ENCODE peak calls at places on chromosomes 1 and 21, in eight cellular contexts. M is PC-9; W is endodermal cell; N is CD8-positive, alpha-beta T cell; S is right lobe of liver; J is bronchial epithelial cell; V is AG09309; L is heart right ventricle. R is an unnamed sample.

GRCh38 chr1:75672528-75673393 is 51.7 kb upstream of the ACADM start:
- DNase-seq in L (no peak), J (peak), W (peak), V (peak), M (peak), N (no peak), S (no peak), R (no peak)

GRCh38 chr1:232426801-232427200 is 203.1 kb downstream of the SIPA1L2 start:
- DNase-seq in N (no peak), V (no peak), L (no peak), M (no peak), S (no peak), W (no peak), J (no peak), R (no peak)

GRCh38 chr21:33943293-33943692 is 27.7 kb upstream of the ATP5PO start:
- DNase-seq in V (no peak), M (no peak), N (no peak), J (peak), S (no peak), L (no peak), W (no peak), R (no peak)

GRCh38 chr1:109896681-109897080 is 14.0 kb upstream of the CSF1 start:
- DNase-seq in J (no peak), N (no peak), V (no peak), L (no peak), M (no peak), S (no peak), W (no peak), R (no peak)

GRCh38 chr1:111804736-111805135 is 49.0 kb downstream of the DDX20 start:
- DNase-seq in J (no peak), V (no peak), S (no peak), N (no peak), W (no peak), M (no peak), L (no peak), R (no peak)

GRCh38 chr1:47334765-47335435 is 1.3 kb downstream of the CMPK1 start:
- DNase-seq in J (no peak), W (no peak), S (no peak), N (no peak), L (no peak), V (no peak), M (no peak), R (no peak)

GRCh38 chr1:52203935-52204625 is 62.2 kb downstream of the ZFYVE9 start:
- DNase-seq in S (no peak), M (no peak), V (no peak), W (no peak), L (no peak), N (no peak), J (no peak), R (no peak)

GRCh38 chr1:17599301-17600300 is 60.1 kb downstream of the ARHGEF10L start:
- DNase-seq in N (no peak), V (no peak), W (no peak), M (no peak), J (no peak), S (no peak), L (no peak), R (no peak)

GRCh38 chr1:4175566-4176405 is 275.7 kb upstream of the C1orf174 start:
- DNase-seq in N (no peak), M (no peak), S (no peak), J (no peak), W (no peak), V (no peak), L (no peak), R (no peak)

GRCh38 chr1:157047064-157047410 is 1.5 kb upstream of the ARHGEF11 start:
- DNase-seq in V (no peak), L (no peak), J (peak), N (no peak), S (no peak), M (no peak), W (no peak), R (no peak)

GRCh38 chr1:112083487-112083886 is 94.0 kb upstream of the KCND3 start:
- DNase-seq in S (no peak), L (no peak), J (peak), M (no peak), W (no peak), N (no peak), V (no peak), R (no peak)

GRCh38 chr1:197813741-197814140 is 38.5 kb upstream of the DENND1B start:
- DNase-seq in M (no peak), S (no peak), L (no peak), W (peak), N (no peak), V (no peak), J (no peak), R (no peak)

GRCh38 chr1:41622402-41622801 is 137.9 kb upstream of the EDN2 start:
- DNase-seq in M (no peak), N (no peak), J (no peak), S (no peak), L (no peak), V (peak), W (peak), R (peak)

GRCh38 chr1:199612976-199613774 is 414.3 kb upstream of the NR5A2 start:
- DNase-seq in L (no peak), W (no peak), S (no peak), V (no peak), M (peak), J (peak), N (no peak), R (no peak)

GRCh38 chr1:59453297-59453970 is 156.5 kb downstream of the FGGY start:
- DNase-seq in L (no peak), J (peak), S (no peak), N (no peak), V (no peak), M (no peak), W (no peak), R (no peak)

GRCh38 chr1:165224504-165224903 is 132.0 kb downstream of the LMX1A start:
- DNase-seq in M (no peak), S (no peak), W (no peak), J (no peak), N (no peak), L (no peak), V (no peak), R (no peak)

GRCh38 chr1:85259866-85260345 is 444 bp upstream of the C1orf52 start:
- DNase-seq in J (peak), V (no peak), S (no peak), N (no peak), W (no peak), L (peak), M (no peak), R (no peak)

GRCh38 chr1:85262985-85263384 is 3.5 kb upstream of the C1orf52 start:
- DNase-seq in S (no peak), V (no peak), L (no peak), W (no peak), J (no peak), M (no peak), N (no peak), R (no peak)

GRCh38 chr1:85264150-85264549 is 4.7 kb upstream of the C1orf52 start:
- DNase-seq in W (no peak), L (no peak), J (peak), V (no peak), M (peak), N (no peak), S (no peak), R (no peak)

GRCh38 chr1:85259118-85259865 is at the start of gene C1orf52:
- DNase-seq in N (peak), J (peak), W (peak), S (peak), L (peak), V (no peak), M (peak), R (peak)

DNA sequence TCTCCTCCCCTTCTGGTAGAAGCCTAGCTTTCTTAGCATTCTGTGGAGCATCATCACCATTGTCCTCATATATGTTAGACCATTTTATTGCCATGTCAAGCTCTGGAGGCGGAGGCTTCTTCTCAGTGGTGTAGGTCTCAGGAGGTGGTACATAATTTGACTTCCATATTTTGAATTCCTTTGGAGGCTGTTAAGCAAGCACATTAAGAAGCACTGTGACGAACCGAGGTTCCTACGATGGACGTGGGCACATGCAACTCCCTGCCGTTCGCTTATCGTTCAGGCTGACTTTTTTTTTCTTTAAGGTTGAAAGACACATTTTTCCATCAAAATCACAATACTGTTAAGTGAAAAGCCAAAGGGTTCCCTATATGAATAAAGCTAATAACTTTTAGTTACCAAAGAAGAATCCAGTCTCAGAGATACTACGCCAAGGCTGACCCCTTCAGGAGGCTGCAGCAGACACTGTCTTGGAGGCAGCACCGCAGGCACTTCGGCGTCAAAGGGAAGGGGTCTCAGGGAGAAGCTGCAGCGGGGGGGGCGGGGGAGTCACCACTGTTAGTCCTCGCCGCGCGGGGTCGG is 835 bp downstream of the C1orf52 start:
- DNase-seq in W (no peak), L (no peak), J (no peak), S (no peak), M (no peak), V (no peak), N (no peak), R (no peak)
- TF ChIP-seq CTCF in W (peak), L (no peak), J (no peak), S (no peak), M (no peak), V (peak), N (no peak), R (peak)

DNA sequence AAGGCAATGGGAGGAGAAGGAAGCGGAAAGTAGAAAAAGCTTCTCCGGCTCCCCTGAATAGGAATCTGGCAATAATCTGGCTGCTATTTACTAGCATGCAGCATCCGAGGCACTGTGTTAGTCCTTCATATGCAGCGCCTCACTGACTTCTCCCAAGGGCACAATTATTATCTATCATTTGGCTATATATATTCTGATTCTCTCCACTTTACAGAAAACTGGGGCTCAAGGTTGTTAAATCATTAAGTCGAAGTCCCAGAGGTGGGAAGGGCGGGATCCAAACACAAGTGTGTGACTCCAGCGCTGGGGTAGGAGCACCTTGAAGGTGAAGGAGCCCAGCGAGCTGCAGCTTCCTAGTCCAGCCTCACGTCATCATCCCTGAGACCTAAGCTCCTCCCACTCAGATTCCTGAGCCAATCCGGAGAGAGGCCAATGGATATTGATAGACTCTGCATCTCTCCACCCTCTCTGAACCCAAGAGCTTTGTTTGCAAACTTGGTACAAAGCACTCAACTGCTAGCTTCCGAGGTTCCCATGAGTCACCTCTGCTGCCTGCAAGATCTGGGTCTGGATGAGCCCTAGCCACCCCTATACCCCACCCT is 16.6 kb upstream of the EYA3 start:
- DNase-seq in V (no peak), W (peak), N (no peak), J (peak), M (peak), S (no peak), L (no peak), R (no peak)
- H3K4me3 ChIP-seq in V (no peak), W (peak), N (no peak), J (peak), M (no peak), S (no peak), L (peak), R (no peak)

DNA sequence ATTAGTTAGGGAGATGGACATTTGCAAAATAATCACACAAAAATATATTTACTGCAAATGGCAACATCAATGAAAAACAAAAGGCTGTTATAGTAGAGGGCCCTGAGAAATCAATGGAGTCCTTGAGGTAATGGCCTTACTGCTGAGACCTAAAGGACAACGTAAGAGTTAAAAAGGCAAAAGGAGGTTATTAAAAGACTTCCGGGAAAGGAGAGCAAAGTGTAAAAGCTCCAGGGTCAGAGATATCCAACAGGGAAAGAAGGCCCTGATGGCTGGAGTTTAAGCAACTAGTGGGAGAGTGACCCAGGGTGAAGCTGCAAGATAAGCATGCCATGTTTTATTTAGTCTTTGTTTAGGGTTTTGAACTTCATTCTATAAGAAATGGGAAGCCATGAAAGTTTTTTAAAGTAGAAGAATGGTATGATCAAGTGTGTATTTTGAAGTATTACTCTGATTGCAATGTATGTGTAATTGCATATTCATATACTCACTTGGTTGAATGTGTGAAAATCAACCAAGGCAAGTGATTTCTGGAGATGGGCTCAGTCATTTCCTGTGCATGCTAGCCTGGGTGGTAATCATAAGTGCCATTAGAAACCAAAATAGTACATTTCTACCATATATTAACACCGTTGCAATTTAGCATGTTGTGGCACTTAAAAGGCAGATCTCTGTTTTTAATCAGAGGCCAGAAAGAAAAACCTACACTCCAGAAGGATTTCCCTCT is 5.3 kb upstream of the DPYD start:
- DNase-seq in N (no peak), J (no peak), L (no peak), S (no peak), M (no peak), V (no peak), W (no peak), R (no peak)
- TF ChIP-seq CTCF in N (no peak), J (no peak), L (no peak), S (no peak), M (no peak), V (no peak), W (no peak), R (no peak)

GRCh38 chr1:23403735-23404486 is 20.6 kb downstream of the TCEA3 start:
- DNase-seq in L (peak), N (peak), V (peak), M (peak), J (peak), S (peak), W (peak), R (peak)
- H3K4me3 ChIP-seq in L (peak), N (no peak), V (no peak), M (peak), J (no peak), S (no peak), W (peak), R (no peak)

DNA sequence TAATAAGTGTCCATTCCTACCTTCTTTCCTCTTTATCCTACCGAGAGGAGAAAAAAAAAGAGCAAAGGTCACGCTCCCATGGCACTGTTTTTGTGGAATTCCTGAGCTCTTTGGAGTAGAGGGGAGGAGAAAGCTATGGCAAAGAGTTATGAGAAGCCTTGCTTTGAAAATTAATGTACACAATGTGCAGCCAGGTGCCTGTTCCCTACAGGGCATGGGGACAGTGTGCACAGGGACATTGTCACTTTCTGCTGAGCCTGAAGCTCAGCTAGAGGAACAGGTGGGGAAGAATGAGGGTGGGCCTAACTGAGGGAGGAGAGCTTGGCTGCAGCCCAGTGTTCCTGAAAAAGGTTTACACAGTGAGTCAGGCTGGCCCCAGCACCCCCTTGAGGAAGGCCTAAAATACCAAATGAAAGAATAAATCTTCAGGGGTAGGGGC is 66.1 kb downstream of the PLXNA2 start:
- DNase-seq in S (no peak), J (peak), M (peak), W (peak), N (no peak), L (no peak), V (no peak), R (no peak)
- TF ChIP-seq CTCF in S (no peak), J (peak), M (no peak), W (no peak), N (no peak), L (no peak), V (no peak), R (no peak)

GRCh38 chr1:24189528-24189927 is 2.4 kb upstream of the IFNLR1 start:
- DNase-seq in L (no peak), S (no peak), N (no peak), W (no peak), V (no peak), J (no peak), M (no peak), R (no peak)

GRCh38 chr1:24186031-24186710 is 918 bp downstream of the IFNLR1 start:
- DNase-seq in J (no peak), V (no peak), N (no peak), L (no peak), W (no peak), S (no peak), M (no peak), R (no peak)

GRCh38 chr1:24185056-24185455 is 2.0 kb downstream of the IFNLR1 start:
- DNase-seq in M (no peak), W (no peak), N (no peak), J (no peak), V (no peak), L (no peak), S (no peak), R (no peak)

GRCh38 chr1:24186993-24187790 is at the start of gene IFNLR1:
- DNase-seq in L (peak), J (peak), W (peak), V (no peak), M (peak), S (peak), N (peak), R (peak)

DNA sequence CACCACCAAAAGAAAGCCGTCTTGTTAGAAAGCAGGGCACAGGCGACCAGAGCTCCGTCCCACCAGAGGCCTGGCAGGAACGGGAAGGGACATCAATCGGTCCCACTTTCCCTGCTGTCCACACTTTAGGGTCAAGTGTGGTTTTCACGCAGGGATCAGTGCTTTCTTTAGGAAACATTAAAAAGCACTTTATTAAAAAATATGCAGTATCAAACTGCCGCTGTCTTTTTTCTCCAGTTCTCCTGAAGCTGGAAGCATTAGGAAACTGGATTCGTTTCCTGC is 437 bp downstream of the IFNLR1 start:
- DNase-seq in J (no peak), V (no peak), M (no peak), S (no peak), L (no peak), W (no peak), N (no peak), R (no peak)
- H3K4me3 ChIP-seq in J (peak), V (no peak), M (peak), S (peak), L (peak), W (peak), N (peak), R (no peak)

R was measured in DND-41.